ENCODE peak calls at places on chromosomes 11 and 22, in five cellular contexts. One of them, this sample, is unnamed.

GRCh38 chr11:125410091-125410490 is 86.0 kb downstream of the FEZ1 start:
- DNase-seq in NCI-H446 treated with DMSO at 0.1 percent for 48 hours: no peak
- DNase-seq in AML-193: no peak
- DNase-seq in heart left ventricle: no peak
- DNase-seq in fibroblast of mammary gland: no peak
- DNase-seq in this sample: no peak

GRCh38 chr11:12602421-12602820 is 71.8 kb upstream of the TEAD1 start:
- DNase-seq in NCI-H446 treated with DMSO at 0.1 percent for 48 hours: peak; percentile 43
- DNase-seq in AML-193: no peak
- DNase-seq in heart left ventricle: no peak
- DNase-seq in fibroblast of mammary gland: peak; percentile 62
- DNase-seq in this sample: no peak

GRCh38 chr11:28123151-28123571 is 15.0 kb downstream of the METTL15 start:
- DNase-seq in AML-193: no peak
- DNase-seq in heart left ventricle: no peak
- DNase-seq in NCI-H446 treated with DMSO at 0.1 percent for 48 hours: no peak
- DNase-seq in fibroblast of mammary gland: peak; percentile 68
- DNase-seq in this sample: no peak

GRCh38 chr11:14981507-14981906 is 9.4 kb upstream of the CALCA start:
- DNase-seq in fibroblast of mammary gland: no peak
- DNase-seq in heart left ventricle: no peak
- DNase-seq in AML-193: no peak
- DNase-seq in NCI-H446 treated with DMSO at 0.1 percent for 48 hours: no peak
- DNase-seq in this sample: no peak

GRCh38 chr11:119691701-119692546 is 37.1 kb downstream of the NECTIN1 start:
- DNase-seq in NCI-H446 treated with DMSO at 0.1 percent for 48 hours: no peak
- DNase-seq in fibroblast of mammary gland: no peak
- DNase-seq in heart left ventricle: no peak
- DNase-seq in AML-193: no peak
- DNase-seq in this sample: no peak

GRCh38 chr11:35893796-35894475 is 49.9 kb upstream of the LDLRAD3 start:
- DNase-seq in fibroblast of mammary gland: peak; percentile 72
- DNase-seq in heart left ventricle: no peak
- DNase-seq in NCI-H446 treated with DMSO at 0.1 percent for 48 hours: no peak
- DNase-seq in AML-193: no peak
- DNase-seq in this sample: no peak

GRCh38 chr11:75773595-75774353 is 5.2 kb downstream of the DGAT2 start:
- DNase-seq in AML-193: peak; percentile 53
- DNase-seq in heart left ventricle: no peak
- DNase-seq in NCI-H446 treated with DMSO at 0.1 percent for 48 hours: no peak
- DNase-seq in fibroblast of mammary gland: no peak
- DNase-seq in this sample: no peak

GRCh38 chr11:121595717-121596156 is 143.0 kb upstream of the SORL1-AS1 start:
- DNase-seq in AML-193: no peak
- DNase-seq in heart left ventricle: peak; percentile 25
- DNase-seq in fibroblast of mammary gland: peak; percentile 99
- DNase-seq in NCI-H446 treated with DMSO at 0.1 percent for 48 hours: no peak
- DNase-seq in this sample: no peak

GRCh38 chr11:130413383-130414106 is 14.9 kb downstream of the ADAMTS8 start:
- DNase-seq in fibroblast of mammary gland: peak; percentile 94
- DNase-seq in AML-193: no peak
- DNase-seq in heart left ventricle: no peak
- DNase-seq in NCI-H446 treated with DMSO at 0.1 percent for 48 hours: no peak
- DNase-seq in this sample: no peak

GRCh38 chr11:119161871-119162270 is 6.7 kb upstream of the NLRX1 start:
- DNase-seq in AML-193: no peak
- DNase-seq in fibroblast of mammary gland: no peak
- DNase-seq in NCI-H446 treated with DMSO at 0.1 percent for 48 hours: no peak
- DNase-seq in heart left ventricle: no peak
- DNase-seq in this sample: no peak

GRCh38 chr11:83119216-83119615 is 37.7 kb upstream of the PCF11 start:
- DNase-seq in AML-193: no peak
- DNase-seq in heart left ventricle: no peak
- DNase-seq in fibroblast of mammary gland: no peak
- DNase-seq in NCI-H446 treated with DMSO at 0.1 percent for 48 hours: no peak
- DNase-seq in this sample: no peak

GRCh38 chr22:38186429-38186828 is 4.8 kb upstream of the PLA2G6 start:
- DNase-seq in fibroblast of mammary gland: no peak
- DNase-seq in heart left ventricle: no peak
- DNase-seq in NCI-H446 treated with DMSO at 0.1 percent for 48 hours: no peak
- DNase-seq in AML-193: no peak
- DNase-seq in this sample: no peak

GRCh38 chr11:129709801-129710398 is 105.7 kb upstream of the TMEM45B start:
- DNase-seq in fibroblast of mammary gland: no peak
- DNase-seq in heart left ventricle: no peak
- DNase-seq in AML-193: no peak
- DNase-seq in NCI-H446 treated with DMSO at 0.1 percent for 48 hours: no peak
- DNase-seq in this sample: no peak

GRCh38 chr22:40560551-40560950 is 76.0 kb downstream of the MRTFA start:
- DNase-seq in NCI-H446 treated with DMSO at 0.1 percent for 48 hours: peak; percentile 30
- DNase-seq in heart left ventricle: no peak
- DNase-seq in AML-193: no peak
- DNase-seq in fibroblast of mammary gland: peak; percentile 66
- DNase-seq in this sample: peak; percentile 44

GRCh38 chr11:113578715-113579250 is 103.6 kb upstream of the DRD2 start:
- DNase-seq in AML-193: no peak
- DNase-seq in heart left ventricle: no peak
- DNase-seq in NCI-H446 treated with DMSO at 0.1 percent for 48 hours: no peak
- DNase-seq in fibroblast of mammary gland: no peak
- DNase-seq in this sample: no peak

GRCh38 chr11:61776561-61777075 is 15.8 kb downstream of the TMEM258 start:
- DNase-seq in fibroblast of mammary gland: peak; percentile 63
- DNase-seq in heart left ventricle: peak; percentile 55
- DNase-seq in NCI-H446 treated with DMSO at 0.1 percent for 48 hours: no peak
- DNase-seq in AML-193: peak; percentile 71
- DNase-seq in this sample: peak; percentile 81

GRCh38 chr22:25623310-25623734 is 58.8 kb downstream of the GRK3 start:
- DNase-seq in fibroblast of mammary gland: no peak
- DNase-seq in AML-193: no peak
- DNase-seq in heart left ventricle: no peak
- DNase-seq in NCI-H446 treated with DMSO at 0.1 percent for 48 hours: no peak
- DNase-seq in this sample: no peak

GRCh38 chr22:39513791-39514190 is 6.6 kb upstream of the ATF4 start:
- DNase-seq in AML-193: no peak
- DNase-seq in heart left ventricle: no peak
- DNase-seq in fibroblast of mammary gland: no peak
- DNase-seq in NCI-H446 treated with DMSO at 0.1 percent for 48 hours: no peak
- DNase-seq in this sample: no peak

GRCh38 chr11:19913236-19913892 is 200.7 kb downstream of the NAV2 start:
- DNase-seq in AML-193: no peak
- DNase-seq in NCI-H446 treated with DMSO at 0.1 percent for 48 hours: no peak
- DNase-seq in fibroblast of mammary gland: no peak
- DNase-seq in heart left ventricle: no peak
- DNase-seq in this sample: no peak

GRCh38 chr11:975824-976223 is 50.2 kb downstream of the AP2A2 start:
- DNase-seq in AML-193: no peak
- DNase-seq in fibroblast of mammary gland: peak; percentile 39
- DNase-seq in NCI-H446 treated with DMSO at 0.1 percent for 48 hours: no peak
- DNase-seq in heart left ventricle: no peak
- DNase-seq in this sample: peak; percentile 39

GRCh38 chr22:39173787-39174497 is 21.5 kb upstream of the CBX7 start:
- DNase-seq in AML-193: no peak
- DNase-seq in heart left ventricle: no peak
- DNase-seq in NCI-H446 treated with DMSO at 0.1 percent for 48 hours: no peak
- DNase-seq in fibroblast of mammary gland: no peak
- DNase-seq in this sample: no peak

GRCh38 chr11:79060081-79060480 is 380.7 kb downstream of the TENM4 start:
- DNase-seq in heart left ventricle: no peak
- DNase-seq in fibroblast of mammary gland: no peak
- DNase-seq in AML-193: no peak
- DNase-seq in NCI-H446 treated with DMSO at 0.1 percent for 48 hours: no peak
- DNase-seq in this sample: no peak

GRCh38 chr11:1303196-1303821 is 6.1 kb downstream of the TOLLIP start:
- DNase-seq in fibroblast of mammary gland: no peak
- DNase-seq in AML-193: no peak
- DNase-seq in NCI-H446 treated with DMSO at 0.1 percent for 48 hours: no peak
- DNase-seq in heart left ventricle: no peak
- DNase-seq in this sample: no peak

GRCh38 chr22:17109113-17109865 is 11.9 kb downstream of the TMEM121B start:
- DNase-seq in heart left ventricle: no peak
- DNase-seq in fibroblast of mammary gland: no peak
- DNase-seq in NCI-H446 treated with DMSO at 0.1 percent for 48 hours: no peak
- DNase-seq in AML-193: no peak
- DNase-seq in this sample: no peak

GRCh38 chr11:59776210-59777066 is 21.3 kb downstream of the STX3 start:
- DNase-seq in heart left ventricle: no peak
- DNase-seq in fibroblast of mammary gland: peak; percentile 62
- DNase-seq in NCI-H446 treated with DMSO at 0.1 percent for 48 hours: no peak
- DNase-seq in AML-193: no peak
- DNase-seq in this sample: no peak

GRCh38 chr11:63851354-63851753 is 12.4 kb downstream of the MARK2 start:
- DNase-seq in AML-193: no peak
- DNase-seq in heart left ventricle: no peak
- DNase-seq in fibroblast of mammary gland: no peak
- DNase-seq in NCI-H446 treated with DMSO at 0.1 percent for 48 hours: no peak
- DNase-seq in this sample: no peak

GRCh38 chr11:73393479-73394415 is 17.5 kb downstream of the RELT start:
- DNase-seq in AML-193: peak; percentile 55
- DNase-seq in NCI-H446 treated with DMSO at 0.1 percent for 48 hours: peak; percentile 39
- DNase-seq in heart left ventricle: peak; percentile 80
- DNase-seq in fibroblast of mammary gland: peak; percentile 80
- DNase-seq in this sample: peak; percentile 78

GRCh38 chr11:65611758-65612603 is 2.0 kb downstream of the MAP3K11 start:
- DNase-seq in heart left ventricle: no peak
- DNase-seq in fibroblast of mammary gland: peak; percentile 16
- DNase-seq in NCI-H446 treated with DMSO at 0.1 percent for 48 hours: no peak
- DNase-seq in AML-193: no peak
- DNase-seq in this sample: no peak

GRCh38 chr11:132125855-132126841 is 755.7 kb downstream of the NTM start:
- DNase-seq in NCI-H446 treated with DMSO at 0.1 percent for 48 hours: no peak
- DNase-seq in AML-193: no peak
- DNase-seq in fibroblast of mammary gland: peak; percentile 33
- DNase-seq in heart left ventricle: no peak
- DNase-seq in this sample: peak; percentile 9

GRCh38 chr11:14773755-14774154 is 118.3 kb downstream of the CYP2R1 start:
- DNase-seq in NCI-H446 treated with DMSO at 0.1 percent for 48 hours: no peak
- DNase-seq in fibroblast of mammary gland: peak; percentile 5
- DNase-seq in AML-193: peak; percentile 9
- DNase-seq in heart left ventricle: no peak
- DNase-seq in this sample: no peak

GRCh38 chr11:1749787-1750351 is 526 bp downstream of the IFITM10 start:
- DNase-seq in NCI-H446 treated with DMSO at 0.1 percent for 48 hours: no peak
- DNase-seq in fibroblast of mammary gland: peak; percentile 96
- DNase-seq in AML-193: no peak
- DNase-seq in heart left ventricle: no peak
- DNase-seq in this sample: no peak

GRCh38 chr11:69880803-69881445 is 61.7 kb upstream of the FGF3 start:
- DNase-seq in AML-193: no peak
- DNase-seq in fibroblast of mammary gland: no peak
- DNase-seq in heart left ventricle: no peak
- DNase-seq in NCI-H446 treated with DMSO at 0.1 percent for 48 hours: no peak
- DNase-seq in this sample: no peak

GRCh38 chr11:8003187-8003586 is 16.1 kb downstream of the EIF3F start:
- DNase-seq in AML-193: no peak
- DNase-seq in heart left ventricle: no peak
- DNase-seq in fibroblast of mammary gland: no peak
- DNase-seq in NCI-H446 treated with DMSO at 0.1 percent for 48 hours: no peak
- DNase-seq in this sample: no peak

GRCh38 chr11:19723572-19724342 is 11.1 kb downstream of the NAV2 start:
- DNase-seq in heart left ventricle: peak; percentile 32
- DNase-seq in fibroblast of mammary gland: peak; percentile 52
- DNase-seq in NCI-H446 treated with DMSO at 0.1 percent for 48 hours: peak; percentile 79
- DNase-seq in AML-193: no peak
- DNase-seq in this sample: no peak

GRCh38 chr22:37496651-37497599 is 10.7 kb upstream of the MFNG start:
- DNase-seq in NCI-H446 treated with DMSO at 0.1 percent for 48 hours: no peak
- DNase-seq in heart left ventricle: no peak
- DNase-seq in fibroblast of mammary gland: peak; percentile 91
- DNase-seq in AML-193: no peak
- DNase-seq in this sample: peak; percentile 84

GRCh38 chr11:110121204-110121603 is 28.0 kb downstream of the ZC3H12C start:
- DNase-seq in heart left ventricle: no peak
- DNase-seq in NCI-H446 treated with DMSO at 0.1 percent for 48 hours: no peak
- DNase-seq in AML-193: no peak
- DNase-seq in fibroblast of mammary gland: peak; percentile 79
- DNase-seq in this sample: no peak

GRCh38 chr11:3867209-3868071 is 12.0 kb downstream of the STIM1 start:
- DNase-seq in heart left ventricle: peak; percentile 65
- DNase-seq in AML-193: no peak
- DNase-seq in fibroblast of mammary gland: peak; percentile 30
- DNase-seq in NCI-H446 treated with DMSO at 0.1 percent for 48 hours: no peak
- DNase-seq in this sample: no peak

GRCh38 chr22:23714596-23715588 is 24.1 kb downstream of the RGL4 start:
- DNase-seq in AML-193: no peak
- DNase-seq in heart left ventricle: no peak
- DNase-seq in fibroblast of mammary gland: no peak
- DNase-seq in NCI-H446 treated with DMSO at 0.1 percent for 48 hours: no peak
- DNase-seq in this sample: no peak

GRCh38 chr11:27473017-27473406 is 422 bp upstream of the LGR4 start:
- DNase-seq in AML-193: no peak
- DNase-seq in NCI-H446 treated with DMSO at 0.1 percent for 48 hours: no peak
- DNase-seq in heart left ventricle: no peak
- DNase-seq in fibroblast of mammary gland: no peak
- DNase-seq in this sample: no peak